ENCODE peak calls at places on chromosomes 11 and 22, in seven cellular contexts. One of them, this sample, is unnamed.

GRCh38 chr11:14672635-14673034 is 29.0 kb downstream of the PDE3B start:
- DNase-seq in H9: no peak
- DNase-seq in IMR-90: peak
- DNase-seq in mesenchymal stem cell: peak
- DNase-seq in mesendoderm: no peak
- DNase-seq in H1: no peak
- DNase-seq in trophoblast cell: no peak
- DNase-seq in this sample: no peak

GRCh38 chr22:24319451-24319850 is 48.8 kb downstream of the SPECC1L start:
- DNase-seq in H9: no peak
- DNase-seq in IMR-90: peak
- DNase-seq in mesenchymal stem cell: no peak
- DNase-seq in mesendoderm: no peak
- DNase-seq in H1: no peak
- DNase-seq in trophoblast cell: no peak
- DNase-seq in this sample: no peak

GRCh38 chr22:48885271-48885918 is 942.3 kb downstream of the BRD1 start:
- DNase-seq in H9: peak
- DNase-seq in IMR-90: no peak
- DNase-seq in mesenchymal stem cell: no peak
- DNase-seq in mesendoderm: no peak
- DNase-seq in H1: no peak
- DNase-seq in trophoblast cell: no peak
- DNase-seq in this sample: no peak

GRCh38 chr22:43643362-43643761 is 168.7 kb downstream of the EFCAB6 start:
- DNase-seq in H9: no peak
- DNase-seq in IMR-90: no peak
- DNase-seq in mesenchymal stem cell: no peak
- DNase-seq in mesendoderm: no peak
- DNase-seq in H1: no peak
- DNase-seq in trophoblast cell: no peak
- DNase-seq in this sample: no peak

GRCh38 chr11:47724041-47724729 is 9.0 kb upstream of the AGBL2 start:
- DNase-seq in H9: no peak
- DNase-seq in IMR-90: peak
- DNase-seq in mesenchymal stem cell: peak
- DNase-seq in mesendoderm: peak
- DNase-seq in H1: no peak
- DNase-seq in trophoblast cell: peak
- DNase-seq in this sample: no peak

GRCh38 chr11:33633251-33634003 is 67.2 kb downstream of the C11orf91 start:
- DNase-seq in H9: peak
- DNase-seq in IMR-90: peak
- DNase-seq in mesenchymal stem cell: peak
- DNase-seq in mesendoderm: peak
- DNase-seq in H1: no peak
- DNase-seq in trophoblast cell: peak
- DNase-seq in this sample: no peak

GRCh38 chr11:133778161-133778560 is 67.2 kb downstream of the SPATA19 start:
- DNase-seq in H9: no peak
- DNase-seq in IMR-90: no peak
- DNase-seq in mesenchymal stem cell: no peak
- DNase-seq in mesendoderm: no peak
- DNase-seq in H1: no peak
- DNase-seq in trophoblast cell: no peak
- DNase-seq in this sample: no peak

GRCh38 chr11:113242767-113243397 is 71.5 kb upstream of the TTC12 start:
- DNase-seq in H9: peak
- DNase-seq in IMR-90: peak
- DNase-seq in mesenchymal stem cell: peak
- DNase-seq in mesendoderm: peak
- DNase-seq in H1: no peak
- DNase-seq in trophoblast cell: no peak
- DNase-seq in this sample: no peak

GRCh38 chr11:125773516-125773915 is 5.1 kb downstream of the PATE2 start:
- DNase-seq in H9: no peak
- DNase-seq in IMR-90: no peak
- DNase-seq in mesenchymal stem cell: no peak
- DNase-seq in mesendoderm: no peak
- DNase-seq in H1: no peak
- DNase-seq in trophoblast cell: no peak
- DNase-seq in this sample: no peak

GRCh38 chr11:113090716-113091577 is 129.7 kb downstream of the NCAM1 start:
- DNase-seq in H9: no peak
- DNase-seq in IMR-90: no peak
- DNase-seq in mesenchymal stem cell: no peak
- DNase-seq in mesendoderm: no peak
- DNase-seq in H1: no peak
- DNase-seq in trophoblast cell: no peak
- DNase-seq in this sample: no peak

GRCh38 chr11:30775123-30775522 is 189.0 kb upstream of the MPPED2 start:
- DNase-seq in H9: no peak
- DNase-seq in IMR-90: no peak
- DNase-seq in mesenchymal stem cell: no peak
- DNase-seq in mesendoderm: peak
- DNase-seq in H1: no peak
- DNase-seq in trophoblast cell: no peak
- DNase-seq in this sample: no peak

GRCh38 chr11:22582011-22582410 is 43.6 kb downstream of the FANCF start:
- DNase-seq in H9: no peak
- DNase-seq in IMR-90: no peak
- DNase-seq in mesenchymal stem cell: no peak
- DNase-seq in mesendoderm: no peak
- DNase-seq in H1: no peak
- DNase-seq in trophoblast cell: no peak
- DNase-seq in this sample: no peak

GRCh38 chr11:115092516-115092915 is 411.7 kb downstream of the CADM1 start:
- DNase-seq in H9: no peak
- DNase-seq in IMR-90: no peak
- DNase-seq in mesenchymal stem cell: no peak
- DNase-seq in mesendoderm: no peak
- DNase-seq in H1: no peak
- DNase-seq in trophoblast cell: no peak
- DNase-seq in this sample: no peak

GRCh38 chr11:119112314-119113020 is 5.3 kb downstream of the C2CD2L start:
- DNase-seq in H9: no peak
- DNase-seq in IMR-90: no peak
- DNase-seq in mesenchymal stem cell: no peak
- DNase-seq in mesendoderm: no peak
- DNase-seq in H1: no peak
- DNase-seq in trophoblast cell: no peak
- DNase-seq in this sample: no peak

GRCh38 chr11:6321961-6322362 is 1.7 kb upstream of the CAVIN3 start:
- DNase-seq in H9: no peak
- DNase-seq in IMR-90: peak
- DNase-seq in mesenchymal stem cell: peak
- DNase-seq in mesendoderm: no peak
- DNase-seq in H1: no peak
- DNase-seq in trophoblast cell: no peak
- DNase-seq in this sample: peak

GRCh38 chr22:11066458-11067285 is 4461.3 kb upstream of the OR11H1 start:
- DNase-seq in H9: no peak
- DNase-seq in IMR-90: no peak
- DNase-seq in mesenchymal stem cell: no peak
- DNase-seq in mesendoderm: no peak
- DNase-seq in H1: no peak
- DNase-seq in trophoblast cell: no peak
- DNase-seq in this sample: no peak

GRCh38 chr11:128862913-128863660 is 4.0 kb downstream of the KCNJ1 start:
- DNase-seq in H9: no peak
- DNase-seq in IMR-90: peak
- DNase-seq in mesenchymal stem cell: peak
- DNase-seq in mesendoderm: no peak
- DNase-seq in H1: no peak
- DNase-seq in trophoblast cell: no peak
- DNase-seq in this sample: no peak

DNA sequence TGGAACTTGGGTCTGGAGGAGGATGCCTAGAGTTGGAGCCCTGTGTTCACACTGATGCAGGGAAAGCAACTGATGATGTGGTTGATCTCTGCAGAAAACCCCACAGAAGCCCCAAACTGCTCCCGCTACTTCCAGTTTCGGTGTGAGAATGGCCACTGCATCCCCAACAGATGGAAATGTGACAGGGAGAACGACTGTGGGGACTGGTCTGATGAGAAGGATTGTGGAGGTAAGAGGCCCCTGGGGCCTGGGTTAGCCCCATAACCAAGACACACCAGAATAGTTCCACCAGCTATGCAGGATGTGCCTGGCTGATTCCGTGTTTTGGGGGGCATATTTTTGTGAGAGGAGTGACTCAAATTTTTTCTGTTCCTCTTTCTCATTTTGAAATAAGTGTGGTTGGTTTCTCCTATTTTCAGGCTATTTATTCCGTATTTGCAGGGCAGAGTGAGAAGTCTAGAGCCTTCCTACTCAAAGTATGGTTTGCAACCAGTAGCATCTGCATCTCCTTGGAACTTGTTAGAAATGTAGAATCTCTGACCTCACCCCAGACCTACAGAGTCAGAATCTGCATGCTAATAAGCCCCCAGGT is 137.3 kb upstream of the SORL1-AS1 start:
- DNase-seq in H9: no peak
- DNase-seq in IMR-90: no peak
- DNase-seq in mesenchymal stem cell: no peak
- DNase-seq in mesendoderm: no peak
- DNase-seq in H1: no peak
- DNase-seq in trophoblast cell: no peak
- DNase-seq in this sample: no peak
- H2AK5ac ChIP-seq in H9: no peak
- H2AK5ac ChIP-seq in IMR-90: no peak
- H2AK5ac ChIP-seq in mesenchymal stem cell: no peak
- H2AK5ac ChIP-seq in mesendoderm: no peak
- H2AK5ac ChIP-seq in H1: no peak
- H2AK5ac ChIP-seq in trophoblast cell: no peak
- H2AK5ac ChIP-seq in this sample: no peak

GRCh38 chr22:23086263-23086662 is 15.9 kb downstream of the GNAZ start:
- DNase-seq in H9: no peak
- DNase-seq in IMR-90: no peak
- DNase-seq in mesenchymal stem cell: no peak
- DNase-seq in mesendoderm: no peak
- DNase-seq in H1: no peak
- DNase-seq in trophoblast cell: no peak
- DNase-seq in this sample: no peak

GRCh38 chr22:23084453-23085350 is 14.4 kb downstream of the GNAZ start:
- DNase-seq in H9: no peak
- DNase-seq in IMR-90: no peak
- DNase-seq in mesenchymal stem cell: no peak
- DNase-seq in mesendoderm: no peak
- DNase-seq in H1: no peak
- DNase-seq in trophoblast cell: no peak
- DNase-seq in this sample: no peak

GRCh38 chr22:23086787-23087186 is 16.5 kb downstream of the GNAZ start:
- DNase-seq in H9: no peak
- DNase-seq in IMR-90: no peak
- DNase-seq in mesenchymal stem cell: no peak
- DNase-seq in mesendoderm: no peak
- DNase-seq in H1: no peak
- DNase-seq in trophoblast cell: no peak
- DNase-seq in this sample: no peak

GRCh38 chr22:23085351-23085671 is 15.0 kb downstream of the GNAZ start:
- DNase-seq in H9: no peak
- DNase-seq in IMR-90: no peak
- DNase-seq in mesenchymal stem cell: no peak
- DNase-seq in mesendoderm: no peak
- DNase-seq in H1: no peak
- DNase-seq in trophoblast cell: no peak
- DNase-seq in this sample: no peak

DNA sequence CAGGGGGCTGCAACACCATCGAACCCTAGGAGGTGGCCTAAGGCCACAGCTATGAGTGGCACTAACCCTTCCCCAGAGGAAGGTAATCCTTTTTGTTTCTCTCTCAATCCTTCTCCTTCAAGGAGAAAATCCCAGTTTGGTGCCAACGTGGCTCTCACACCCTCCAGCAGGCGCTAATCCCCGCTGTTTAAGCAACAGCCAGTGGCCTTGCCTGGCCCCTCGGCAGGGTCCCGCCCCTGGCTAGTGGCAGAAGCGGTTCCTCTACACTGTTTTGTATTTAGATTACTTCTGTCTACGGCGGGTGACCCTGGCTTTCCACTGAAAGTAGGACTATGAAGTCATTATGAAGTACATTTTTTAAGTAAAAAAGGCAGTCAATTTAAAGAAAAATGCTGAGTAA is 15.5 kb downstream of the GNAZ start:
- DNase-seq in H9: no peak
- DNase-seq in IMR-90: no peak
- DNase-seq in mesenchymal stem cell: no peak
- DNase-seq in mesendoderm: peak
- DNase-seq in H1: no peak
- DNase-seq in trophoblast cell: no peak
- DNase-seq in this sample: no peak
- H3K18ac ChIP-seq in H9: no peak
- H3K18ac ChIP-seq in IMR-90: no peak
- H3K18ac ChIP-seq in mesenchymal stem cell: no peak
- H3K18ac ChIP-seq in mesendoderm: no peak
- H3K18ac ChIP-seq in H1: no peak
- H3K18ac ChIP-seq in trophoblast cell: no peak
- H3K18ac ChIP-seq in this sample: peak

DNA sequence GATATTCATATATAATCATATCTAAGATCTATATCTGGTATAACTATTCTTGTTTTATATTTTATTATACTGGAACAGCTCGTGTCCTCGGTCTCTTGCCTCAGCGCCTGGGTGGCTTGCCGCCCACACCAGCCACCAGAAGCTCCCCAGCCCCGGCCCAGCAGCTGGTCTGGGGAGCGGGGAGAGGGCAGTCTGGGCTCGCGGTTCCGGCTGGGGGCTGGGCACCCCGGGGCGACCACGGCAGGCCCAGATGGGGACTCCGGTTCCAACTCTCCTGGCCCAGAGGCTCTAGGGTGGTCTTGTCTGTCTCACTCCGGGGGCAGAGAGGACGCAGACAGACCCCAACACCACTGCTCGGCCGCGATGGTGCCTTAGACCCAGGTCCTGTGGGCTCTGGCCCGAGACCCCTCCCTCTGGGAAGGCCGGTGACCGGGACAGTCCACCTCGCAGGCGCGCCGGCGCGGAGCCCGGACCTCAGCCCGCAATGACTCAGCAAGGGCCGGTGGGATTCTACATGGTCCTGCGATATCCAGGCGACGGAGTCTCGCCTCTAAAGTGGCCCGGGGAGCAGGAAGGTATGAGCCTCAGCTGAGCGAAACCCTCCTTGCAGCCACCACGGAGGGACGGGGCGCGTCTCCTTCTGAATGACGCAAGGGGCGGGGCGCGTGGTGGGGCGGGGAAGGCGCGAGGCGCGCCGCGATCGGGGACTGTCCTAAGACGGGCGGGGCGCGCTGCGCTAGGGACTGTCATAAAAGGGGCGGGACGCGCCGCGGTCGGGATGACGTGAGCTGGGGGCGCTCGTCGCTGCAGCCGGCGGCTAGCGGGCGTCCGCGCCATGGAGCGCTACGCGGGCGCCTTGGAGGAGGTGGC is at the start of gene DGCR6:
- DNase-seq in H9: no peak
- DNase-seq in IMR-90: no peak
- DNase-seq in mesenchymal stem cell: no peak
- DNase-seq in mesendoderm: no peak
- DNase-seq in H1: no peak
- DNase-seq in trophoblast cell: no peak
- DNase-seq in this sample: no peak
- H2AK5ac ChIP-seq in H9: no peak
- H2AK5ac ChIP-seq in IMR-90: no peak
- H2AK5ac ChIP-seq in mesenchymal stem cell: no peak
- H2AK5ac ChIP-seq in mesendoderm: no peak
- H2AK5ac ChIP-seq in H1: no peak
- H2AK5ac ChIP-seq in trophoblast cell: no peak
- H2AK5ac ChIP-seq in this sample: no peak

GRCh38 chr11:122305426-122305825 is 189.4 kb upstream of the BLID start:
- DNase-seq in H9: no peak
- DNase-seq in IMR-90: no peak
- DNase-seq in mesenchymal stem cell: no peak
- DNase-seq in mesendoderm: no peak
- DNase-seq in H1: no peak
- DNase-seq in trophoblast cell: no peak
- DNase-seq in this sample: no peak
- H3K18ac ChIP-seq in H9: no peak
- H3K18ac ChIP-seq in IMR-90: no peak
- H3K18ac ChIP-seq in mesenchymal stem cell: no peak
- H3K18ac ChIP-seq in mesendoderm: no peak
- H3K18ac ChIP-seq in H1: no peak
- H3K18ac ChIP-seq in trophoblast cell: no peak
- H3K18ac ChIP-seq in this sample: no peak